ENCODE peak calls at places on chromosomes 5 and 9, in four cellular contexts. One of them, this sample, is unnamed.
A peak's percentile ranks its signal among the peaks of the same experiment; 100 is the strongest.

GRCh38 chr5:141524604-141525597 is 36.0 kb downstream of the PCDHGC5 start:
- DNase-seq in GM12878: no peak
- DNase-seq in A549: peak; percentile 89
- DNase-seq in K562: peak; percentile 79
- DNase-seq in this sample: peak; percentile 97

GRCh38 chr9:37042421-37042820 is 8.4 kb upstream of the PAX5 start:
- DNase-seq in A549: no peak
- DNase-seq in GM12878: no peak
- DNase-seq in K562: no peak
- DNase-seq in this sample: no peak

GRCh38 chr5:41071975-41072374 is 833 bp upstream of the MROH2B start:
- DNase-seq in K562: no peak
- DNase-seq in GM12878: no peak
- DNase-seq in A549: no peak
- DNase-seq in this sample: peak; percentile 83

GRCh38 chr9:78133751-78134150 is 102.1 kb upstream of the CEP78 start:
- DNase-seq in A549: no peak
- DNase-seq in GM12878: no peak
- DNase-seq in K562: no peak
- DNase-seq in this sample: no peak

GRCh38 chr5:5323551-5323950 is 98.9 kb upstream of the ICE1 start:
- DNase-seq in GM12878: no peak
- DNase-seq in A549: no peak
- DNase-seq in K562: no peak
- DNase-seq in this sample: no peak

GRCh38 chr9:117720066-117720465 is 15.9 kb downstream of the TLR4 start:
- DNase-seq in A549: no peak
- DNase-seq in GM12878: no peak
- DNase-seq in K562: no peak
- DNase-seq in this sample: no peak

GRCh38 chr5:170576602-170577584 is 73.1 kb downstream of the KCNIP1 start:
- DNase-seq in K562: no peak
- DNase-seq in A549: no peak
- DNase-seq in GM12878: no peak
- DNase-seq in this sample: no peak

GRCh38 chr5:26054594-26054993 is 983.8 kb downstream of the CDH9 start:
- DNase-seq in GM12878: no peak
- DNase-seq in A549: no peak
- DNase-seq in K562: no peak
- DNase-seq in this sample: no peak

GRCh38 chr9:135224921-135225541 is 137.6 kb downstream of the OLFM1 start:
- DNase-seq in A549: no peak
- DNase-seq in K562: no peak
- DNase-seq in GM12878: no peak
- DNase-seq in this sample: no peak

GRCh38 chr9:127175764-127176163 is 53.3 kb upstream of the ANGPTL2 start:
- DNase-seq in K562: no peak
- DNase-seq in GM12878: no peak
- DNase-seq in A549: no peak
- DNase-seq in this sample: no peak

GRCh38 chr5:149406203-149406978 is 27.3 kb upstream of the IL17B start:
- DNase-seq in K562: no peak
- DNase-seq in GM12878: no peak
- DNase-seq in A549: no peak
- DNase-seq in this sample: peak; percentile 94

GRCh38 chr5:149406979-149407306 is 27.9 kb upstream of the IL17B start:
- DNase-seq in GM12878: no peak
- DNase-seq in A549: no peak
- DNase-seq in K562: no peak
- DNase-seq in this sample: no peak

GRCh38 chr5:149404746-149405549 is 25.9 kb upstream of the IL17B start:
- DNase-seq in GM12878: no peak
- DNase-seq in A549: peak; percentile 50
- DNase-seq in K562: peak; percentile 32
- DNase-seq in this sample: peak; percentile 95

GRCh38 chr5:149403923-149404745 is 25.0 kb upstream of the IL17B start:
- DNase-seq in K562: no peak
- DNase-seq in GM12878: no peak
- DNase-seq in A549: peak; percentile 72
- DNase-seq in this sample: peak; percentile 93

DNA sequence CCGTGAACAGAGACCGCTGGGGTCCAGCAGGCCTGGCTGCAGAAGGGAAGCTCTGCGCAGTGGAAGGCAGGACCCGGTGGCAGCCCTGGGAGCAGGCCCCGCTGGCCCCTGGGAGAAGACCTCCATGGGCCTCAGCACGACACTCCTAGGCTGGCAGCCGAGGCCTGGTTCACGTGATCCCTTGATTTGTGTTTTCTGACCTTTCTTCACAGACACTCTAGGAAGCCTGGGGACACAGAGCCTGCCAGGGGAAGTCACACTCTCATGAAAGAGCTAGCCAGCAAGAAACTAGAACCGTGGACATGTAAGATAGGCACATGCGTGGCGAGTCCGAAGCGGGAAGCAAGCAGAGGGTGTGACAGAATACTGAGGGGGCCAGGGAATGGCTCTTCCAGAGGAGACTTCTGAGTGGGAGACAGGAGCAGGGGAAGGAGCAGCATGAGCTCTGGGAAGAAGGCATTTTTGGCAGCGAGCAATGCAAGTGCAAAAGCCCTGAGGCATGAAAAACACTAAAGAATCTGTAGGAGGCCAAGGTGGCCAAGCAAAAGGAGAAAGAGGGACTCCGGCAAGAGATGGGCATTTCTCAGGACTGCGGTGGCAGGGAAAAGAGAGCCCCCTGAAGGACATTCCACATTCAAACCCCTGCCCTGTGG is 26.6 kb upstream of the IL17B start:
- DNase-seq in A549: no peak
- DNase-seq in GM12878: no peak
- DNase-seq in K562: no peak
- DNase-seq in this sample: no peak
- H3K4me1 ChIP-seq in A549: peaks cover 39% of the 10 kb centered on the region
- H3K4me1 ChIP-seq in GM12878: no peaks in the 10 kb centered on the region
- H3K4me1 ChIP-seq in K562: peaks cover 18% of the 10 kb centered on the region
- H3K4me1 ChIP-seq in this sample: peaks cover 24% of the 10 kb centered on the region

GRCh38 chr5:82620957-82621600 is 342.9 kb upstream of the RPS23 start:
- DNase-seq in GM12878: no peak
- DNase-seq in K562: no peak
- DNase-seq in A549: no peak
- DNase-seq in this sample: no peak
- TF ChIP-seq RAD21 in GM12878: no peak
- TF ChIP-seq RAD21 in K562: no peak
- TF ChIP-seq RAD21 in A549: no peak
- TF ChIP-seq RAD21 in this sample: no peak

DNA sequence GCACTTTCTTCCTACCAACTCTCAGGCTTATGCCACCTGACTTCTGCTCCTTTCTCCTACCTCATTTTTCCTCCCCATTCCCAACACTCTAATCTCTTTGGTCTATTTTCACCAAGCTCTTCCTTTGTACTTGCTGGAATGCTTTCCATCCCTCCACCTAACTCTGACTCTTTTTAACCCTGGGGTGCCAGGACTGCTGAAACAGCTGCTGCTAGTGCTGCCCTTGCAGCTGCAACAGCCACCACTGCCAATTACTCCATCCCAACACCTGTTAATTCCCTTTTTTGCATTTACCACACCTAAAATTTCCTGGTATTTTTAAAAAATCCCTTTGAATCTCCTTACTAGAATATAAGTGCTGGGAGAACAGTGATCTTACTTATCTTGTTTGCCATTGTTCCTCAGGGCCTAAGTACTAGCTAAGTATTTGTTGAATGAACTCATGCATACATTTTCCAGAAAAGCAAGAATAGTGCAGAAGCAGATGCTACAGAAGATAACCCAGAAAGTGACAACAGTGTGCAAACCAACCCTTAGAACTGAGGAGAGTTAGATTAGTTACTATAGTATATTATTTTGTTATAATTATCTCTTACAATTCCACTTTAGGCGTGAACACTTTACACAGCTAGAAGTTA is 11.5 kb downstream of the NADK2 start:
- DNase-seq in A549: no peak
- DNase-seq in GM12878: no peak
- DNase-seq in K562: peak; percentile 40
- DNase-seq in this sample: no peak
- H3K4me1 ChIP-seq in A549: peaks cover 9% of the 10 kb centered on the region
- H3K4me1 ChIP-seq in GM12878: no peaks in the 10 kb centered on the region
- H3K4me1 ChIP-seq in K562: peaks cover 14% of the 10 kb centered on the region
- H3K4me1 ChIP-seq in this sample: peaks cover 5% of the 10 kb centered on the region

DNA sequence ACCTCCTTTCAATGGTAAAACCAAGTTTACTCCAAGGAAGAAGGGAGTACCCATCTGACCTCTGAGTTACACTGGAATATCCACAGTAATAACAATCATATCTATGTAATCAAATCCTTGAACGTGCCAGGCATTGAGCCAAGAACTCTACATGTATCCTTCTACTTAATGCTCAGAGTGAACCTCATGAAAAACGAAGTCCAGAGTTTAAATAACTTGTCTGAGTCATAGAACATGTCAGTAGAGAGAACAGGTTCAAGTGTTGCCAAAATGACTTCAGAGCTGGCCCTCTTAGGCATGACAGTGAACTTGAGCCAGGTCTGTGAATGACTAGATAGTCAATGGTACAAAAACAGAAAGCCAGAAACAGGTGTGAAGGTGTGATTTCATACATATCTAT is 164.1 kb upstream of the ZNF618 start:
- DNase-seq in K562: no peak
- DNase-seq in GM12878: no peak
- DNase-seq in A549: peak; percentile 14
- DNase-seq in this sample: peak; percentile 65
- TF ChIP-seq RAD21 in K562: no peak
- TF ChIP-seq RAD21 in GM12878: no peak
- TF ChIP-seq RAD21 in A549: no peak
- TF ChIP-seq RAD21 in this sample: no peak

This sample was measured in IMR-90.